ENCODE peak calls at places on chromosome 11, in nine cellular contexts. Z, I, B, U, E, L, X, V and R are unnamed samples.

GRCh38 chr11:118979434-118979833 is 7.9 kb downstream of the FOXR1 start:
- DNase-seq in Z (no peak), I (no peak), B (no peak), U (peak; percentile 46), E (no peak), L (no peak), X (no peak), V (no peak), R (no peak)

GRCh38 chr11:120273432-120273831 is 33.5 kb downstream of the POU2F3 start:
- DNase-seq in Z (no peak), I (no peak), B (no peak), U (no peak), E (no peak), L (no peak), X (no peak), V (no peak), R (no peak)

GRCh38 chr11:54832676-54833075 is 126.0 kb downstream of the OR4A5 start:
- DNase-seq in Z (no peak), I (no peak), B (no peak), U (no peak), E (no peak), L (no peak), X (no peak), V (no peak), R (no peak)

GRCh38 chr11:129418039-129418438 is 42.4 kb downstream of the BARX2 start:
- DNase-seq in Z (no peak), I (no peak), B (no peak), U (no peak), E (no peak), L (no peak), X (no peak), V (no peak), R (no peak)

GRCh38 chr11:47711225-47711624 is 3.9 kb downstream of the AGBL2 start:
- DNase-seq in Z (no peak), I (no peak), B (no peak), U (no peak), E (no peak), L (no peak), X (no peak), V (no peak), R (no peak)

GRCh38 chr11:86916330-86916729 is 38.9 kb downstream of the FZD4 start:
- DNase-seq in Z (no peak), I (peak; percentile 77), B (no peak), U (no peak), E (no peak), L (peak; percentile 84), X (no peak), V (peak; percentile 36), R (peak; percentile 60)

GRCh38 chr11:12723410-12724297 is 49.4 kb downstream of the TEAD1 start:
- DNase-seq in Z (no peak), I (peak; percentile 87), B (peak; percentile 69), U (no peak), E (no peak), L (no peak), X (no peak), V (no peak), R (peak; percentile 82)

GRCh38 chr11:10973416-10973815 is 115.6 kb upstream of the ZBED5 start:
- DNase-seq in Z (no peak), I (no peak), B (no peak), U (no peak), E (no peak), L (no peak), X (no peak), V (no peak), R (no peak)

GRCh38 chr11:102010776-102011500 is 36.3 kb upstream of the CFAP300 start:
- DNase-seq in Z (no peak), I (peak; percentile 94), B (peak; percentile 89), U (no peak), E (peak; percentile 79), L (peak; percentile 71), X (no peak), V (peak; percentile 90), R (peak; percentile 88)